ENCODE peak calls at places on chromosomes 13 and 19, in seven cellular contexts. One of them, this sample, is unnamed.
A peak's percentile ranks its signal among the peaks of the same experiment; 100 is the strongest.

GRCh38 chr13:114142640-114143490 is 10.4 kb upstream of the RASA3 start:
- DNase-seq in tibial nerve: no peak
- DNase-seq in IMR-90: peak; percentile 65
- DNase-seq in NCI-H345: peak; percentile 89
- DNase-seq in stomach: peak; percentile 63
- DNase-seq in activated CD4-positive, alpha-beta T cell treated with anti-CD3 and anti-CD28 coated beads, Interleukin-2, amount 50 U/mL, for 48 hours: peak; percentile 66
- DNase-seq in activated naive CD4-positive, alpha-beta T cell treated with anti-CD3 and anti-CD28 coated beads for 36 hours: peak; percentile 79
- DNase-seq in this sample: peak; percentile 73

GRCh38 chr13:52378312-52378711 is 27.7 kb downstream of the THSD1 start:
- DNase-seq in tibial nerve: no peak
- DNase-seq in IMR-90: no peak
- DNase-seq in NCI-H345: no peak
- DNase-seq in stomach: no peak
- DNase-seq in activated CD4-positive, alpha-beta T cell treated with anti-CD3 and anti-CD28 coated beads, Interleukin-2, amount 50 U/mL, for 48 hours: no peak
- DNase-seq in activated naive CD4-positive, alpha-beta T cell treated with anti-CD3 and anti-CD28 coated beads for 36 hours: no peak
- DNase-seq in this sample: no peak

GRCh38 chr13:106612688-106613087 is 44.8 kb upstream of the ARGLU1 start:
- DNase-seq in tibial nerve: peak; percentile 90
- DNase-seq in IMR-90: peak; percentile 59
- DNase-seq in NCI-H345: no peak
- DNase-seq in stomach: peak; percentile 63
- DNase-seq in activated CD4-positive, alpha-beta T cell treated with anti-CD3 and anti-CD28 coated beads, Interleukin-2, amount 50 U/mL, for 48 hours: no peak
- DNase-seq in activated naive CD4-positive, alpha-beta T cell treated with anti-CD3 and anti-CD28 coated beads for 36 hours: no peak
- DNase-seq in this sample: peak; percentile 42

GRCh38 chr13:44294868-44295267 is 78.8 kb upstream of the SERP2 start:
- DNase-seq in tibial nerve: no peak
- DNase-seq in IMR-90: no peak
- DNase-seq in NCI-H345: no peak
- DNase-seq in stomach: no peak
- DNase-seq in activated CD4-positive, alpha-beta T cell treated with anti-CD3 and anti-CD28 coated beads, Interleukin-2, amount 50 U/mL, for 48 hours: no peak
- DNase-seq in activated naive CD4-positive, alpha-beta T cell treated with anti-CD3 and anti-CD28 coated beads for 36 hours: no peak
- DNase-seq in this sample: no peak

GRCh38 chr19:6108721-6109633 is 1.3 kb downstream of the RFX2 start:
- DNase-seq in tibial nerve: peak; percentile 77
- DNase-seq in IMR-90: peak; percentile 66
- DNase-seq in NCI-H345: peak; percentile 43
- DNase-seq in stomach: peak; percentile 32
- DNase-seq in activated CD4-positive, alpha-beta T cell treated with anti-CD3 and anti-CD28 coated beads, Interleukin-2, amount 50 U/mL, for 48 hours: peak; percentile 64
- DNase-seq in activated naive CD4-positive, alpha-beta T cell treated with anti-CD3 and anti-CD28 coated beads for 36 hours: peak; percentile 53
- DNase-seq in this sample: peak; percentile 53

GRCh38 chr13:95100525-95101121 is 200.6 kb downstream of the ABCC4 start:
- DNase-seq in tibial nerve: no peak
- DNase-seq in IMR-90: peak; percentile 77
- DNase-seq in NCI-H345: peak; percentile 4
- DNase-seq in stomach: no peak
- DNase-seq in activated CD4-positive, alpha-beta T cell treated with anti-CD3 and anti-CD28 coated beads, Interleukin-2, amount 50 U/mL, for 48 hours: no peak
- DNase-seq in activated naive CD4-positive, alpha-beta T cell treated with anti-CD3 and anti-CD28 coated beads for 36 hours: no peak
- DNase-seq in this sample: peak; percentile 94

GRCh38 chr19:31963741-31964140 is 381.7 kb upstream of the ZNF507 start:
- DNase-seq in tibial nerve: no peak
- DNase-seq in IMR-90: no peak
- DNase-seq in NCI-H345: no peak
- DNase-seq in stomach: no peak
- DNase-seq in activated CD4-positive, alpha-beta T cell treated with anti-CD3 and anti-CD28 coated beads, Interleukin-2, amount 50 U/mL, for 48 hours: no peak
- DNase-seq in activated naive CD4-positive, alpha-beta T cell treated with anti-CD3 and anti-CD28 coated beads for 36 hours: no peak
- DNase-seq in this sample: no peak

GRCh38 chr19:2495130-2495641 is 19.3 kb downstream of the GADD45B start:
- DNase-seq in tibial nerve: peak; percentile 59
- DNase-seq in IMR-90: peak; percentile 40
- DNase-seq in NCI-H345: peak; percentile 50
- DNase-seq in stomach: peak; percentile 96
- DNase-seq in activated CD4-positive, alpha-beta T cell treated with anti-CD3 and anti-CD28 coated beads, Interleukin-2, amount 50 U/mL, for 48 hours: no peak
- DNase-seq in activated naive CD4-positive, alpha-beta T cell treated with anti-CD3 and anti-CD28 coated beads for 36 hours: no peak
- DNase-seq in this sample: peak; percentile 66

GRCh38 chr13:111567637-111568036 is 247.2 kb downstream of the TEX29 start:
- DNase-seq in tibial nerve: no peak
- DNase-seq in IMR-90: no peak
- DNase-seq in NCI-H345: no peak
- DNase-seq in stomach: no peak
- DNase-seq in activated CD4-positive, alpha-beta T cell treated with anti-CD3 and anti-CD28 coated beads, Interleukin-2, amount 50 U/mL, for 48 hours: no peak
- DNase-seq in activated naive CD4-positive, alpha-beta T cell treated with anti-CD3 and anti-CD28 coated beads for 36 hours: no peak
- DNase-seq in this sample: no peak